ENCODE peak calls at places on chromosomes 12 and 14, in eight cellular contexts. H, I, J, N, R, L, A and D are unnamed samples.

GRCh38 chr14:59464651-59465569 is at the start of gene GPR135:
- DNase-seq in H (peak; percentile 71), I (peak; percentile 40), J (peak; percentile 77), N (peak; percentile 67), R (peak; percentile 51), L (peak; percentile 38), A (no peak), D (peak; percentile 48)

GRCh38 chr14:96299441-96299840 is 43.4 kb downstream of the BDKRB1 start:
- DNase-seq in H (no peak), I (no peak), J (no peak), N (no peak), R (no peak), L (no peak), A (peak; percentile 98), D (no peak)

GRCh38 chr14:90573385-90574105 is 176.7 kb downstream of the CALM1 start:
- DNase-seq in H (no peak), I (no peak), J (peak; percentile 43), N (no peak), R (no peak), L (peak; percentile 65), A (no peak), D (no peak)

GRCh38 chr14:73787760-73788508 is 63.7 kb upstream of the PTGR2 start:
- DNase-seq in H (no peak), I (no peak), J (no peak), N (no peak), R (no peak), L (peak; percentile 74), A (no peak), D (no peak)

GRCh38 chr14:90288646-90289355 is 32.4 kb downstream of the PSMC1 start:
- DNase-seq in H (no peak), I (no peak), J (no peak), N (no peak), R (no peak), L (no peak), A (no peak), D (no peak)

GRCh38 chr14:75496755-75497154 is 25.5 kb upstream of the BATF start:
- DNase-seq in H (no peak), I (no peak), J (no peak), N (no peak), R (no peak), L (no peak), A (no peak), D (no peak)

GRCh38 chr14:64758711-64759554 is 54.7 kb downstream of the PLEKHG3 start:
- DNase-seq in H (no peak), I (no peak), J (peak; percentile 45), N (no peak), R (no peak), L (peak; percentile 98), A (peak; percentile 27), D (no peak)

GRCh38 chr14:104900639-104901512 is 23.8 kb upstream of the PLD4 start:
- DNase-seq in H (no peak), I (no peak), J (no peak), N (no peak), R (no peak), L (no peak), A (no peak), D (no peak)

GRCh38 chr12:78275886-78276285 is 445.2 kb downstream of the NAV3 start:
- DNase-seq in H (no peak), I (no peak), J (no peak), N (no peak), R (no peak), L (no peak), A (no peak), D (no peak)

GRCh38 chr12:8785499-8785898 is 36.9 kb upstream of the A2ML1 start:
- DNase-seq in H (no peak), I (no peak), J (no peak), N (no peak), R (no peak), L (no peak), A (no peak), D (no peak)

GRCh38 chr14:37253905-37254304 is 56.2 kb downstream of the MIPOL1 start:
- DNase-seq in H (no peak), I (no peak), J (no peak), N (no peak), R (no peak), L (peak; percentile 55), A (peak; percentile 48), D (no peak)

GRCh38 chr12:57612711-57613426 is 1.6 kb downstream of the ARHGEF25 start:
- DNase-seq in H (no peak), I (no peak), J (peak; percentile 40), N (no peak), R (no peak), L (no peak), A (no peak), D (no peak)

GRCh38 chr12:119686355-119686754 is 18.4 kb downstream of the PRKAB1 start:
- DNase-seq in H (no peak), I (no peak), J (no peak), N (no peak), R (no peak), L (no peak), A (no peak), D (no peak)

GRCh38 chr12:14771651-14772137 is 31.6 kb downstream of the WBP11 start:
- DNase-seq in H (peak; percentile 78), I (no peak), J (no peak), N (peak; percentile 66), R (no peak), L (no peak), A (no peak), D (peak; percentile 24)

GRCh38 chr12:92186038-92186470 is 40.4 kb upstream of the BTG1 start:
- DNase-seq in H (peak; percentile 12), I (no peak), J (no peak), N (no peak), R (no peak), L (no peak), A (no peak), D (no peak)

GRCh38 chr12:56723352-56723751 is 1.7 kb downstream of the NACA start:
- DNase-seq in H (no peak), I (no peak), J (no peak), N (no peak), R (no peak), L (no peak), A (no peak), D (no peak)